ENCODE peak calls at places on chromosomes 3 and 15, in ten cellular contexts. R, C, Z, T, A, H, O, D, I and W are unnamed samples.

GRCh38 chr15:61598655-61599054 is 369.6 kb upstream of the RORA start:
- DNase-seq in R (no peak), C (no peak), Z (no peak), T (no peak), A (no peak), H (no peak), O (no peak), D (peak), I (no peak), W (no peak)

GRCh38 chr3:117955196-117955595 is 1079.5 kb downstream of the IGSF11 start:
- DNase-seq in R (no peak), C (no peak), Z (no peak), T (no peak), A (no peak), H (no peak), O (no peak), D (no peak), I (no peak), W (no peak)

GRCh38 chr3:174440741-174441587 is 418.2 kb upstream of the NAALADL2 start:
- DNase-seq in R (peak), C (peak), Z (peak), T (peak), A (peak), H (peak), O (peak), D (peak), I (peak), W (peak)

GRCh38 chr3:172376402-172376801 is 71.9 kb downstream of the GHSR start:
- DNase-seq in R (no peak), C (no peak), Z (no peak), T (no peak), A (no peak), H (no peak), O (no peak), D (no peak), I (no peak), W (no peak)

GRCh38 chr3:16079519-16079918 is 95.0 kb upstream of the GALNT15 start:
- DNase-seq in R (no peak), C (no peak), Z (no peak), T (no peak), A (no peak), H (no peak), O (no peak), D (no peak), I (peak), W (no peak)

GRCh38 chr3:99945328-99945995 is 127.8 kb downstream of the CMSS1 start:
- DNase-seq in R (no peak), C (no peak), Z (peak), T (no peak), A (peak), H (no peak), O (no peak), D (no peak), I (no peak), W (no peak)

GRCh38 chr15:64503197-64503596 is 42.8 kb downstream of the ZNF609 start:
- DNase-seq in R (no peak), C (no peak), Z (no peak), T (peak), A (peak), H (peak), O (no peak), D (no peak), I (peak), W (no peak)

GRCh38 chr15:80404057-80404718 is at the start of gene ARNT2:
- DNase-seq in R (no peak), C (no peak), Z (peak), T (no peak), A (no peak), H (no peak), O (no peak), D (peak), I (no peak), W (no peak)

GRCh38 chr15:85758655-85758978 is 36.1 kb downstream of the KLHL25 start:
- DNase-seq in R (no peak), C (no peak), Z (no peak), T (no peak), A (no peak), H (no peak), O (no peak), D (peak), I (no peak), W (no peak)

GRCh38 chr3:42375121-42375520 is 35.3 kb downstream of the LYZL4 start:
- DNase-seq in R (no peak), C (no peak), Z (no peak), T (no peak), A (no peak), H (no peak), O (no peak), D (no peak), I (no peak), W (no peak)